ENCODE peak calls at places on chromosomes 2 and 18, in nine cellular contexts. K is heart left ventricle, O is PC-9, X is H7, Y is mammary epithelial cell, H is bronchial epithelial cell, I is upper lobe of left lung, M is cardiac muscle cell, Z is osteoblast. G is an unnamed sample.

GRCh38 chr2:227201806-227202205 is 37.4 kb downstream of the COL4A3 start:
- DNase-seq in M (no peak), O (no peak), Y (no peak), K (no peak), H (no peak), I (no peak), X (no peak), Z (no peak), G (no peak)

GRCh38 chr2:107412209-107412904 is 414.3 kb upstream of the RGPD4 start:
- DNase-seq in Y (no peak), I (no peak), Z (peak; percentile 73), M (peak; percentile 40), K (no peak), X (no peak), O (no peak), H (no peak), G (peak; percentile 61)

GRCh38 chr2:198322275-198322674 is 517.9 kb downstream of the PLCL1 start:
- DNase-seq in X (no peak), H (no peak), Y (no peak), I (no peak), Z (no peak), M (no peak), O (no peak), K (no peak), G (no peak)

GRCh38 chr18:48804856-48805610 is 145.7 kb downstream of the SMAD7 start:
- DNase-seq in K (no peak), M (no peak), Z (no peak), Y (no peak), H (no peak), O (no peak), X (no peak), I (peak; percentile 8), G (no peak)

GRCh38 chr2:44776924-44777480 is 164.5 kb upstream of the SIX3 start:
- DNase-seq in H (no peak), M (no peak), I (no peak), Z (no peak), Y (no peak), X (no peak), O (no peak), K (no peak), G (no peak)

GRCh38 chr2:179218848-179219594 is 45.6 kb downstream of the SESTD1 start:
- DNase-seq in K (peak; percentile 58), X (peak; percentile 16), Z (peak; percentile 69), O (peak; percentile 71), I (peak; percentile 81), H (peak; percentile 80), M (peak; percentile 93), Y (peak; percentile 65), G (peak; percentile 65)

GRCh38 chr2:83103602-83104001 is 1355.5 kb downstream of the SUCLG1 start:
- DNase-seq in I (no peak), M (peak; percentile 90), O (no peak), Z (no peak), X (no peak), Y (peak; percentile 48), K (no peak), H (peak; percentile 79), G (no peak)

GRCh38 chr2:10045561-10046355 is 2.4 kb downstream of the KLF11 start:
- DNase-seq in O (no peak), X (no peak), Z (peak; percentile 73), Y (no peak), I (no peak), K (peak; percentile 51), M (no peak), H (no peak), G (no peak)

GRCh38 chr2:224545884-224546644 is 39.1 kb downstream of the CUL3 start:
- DNase-seq in X (no peak), M (peak; percentile 32), O (no peak), H (no peak), I (no peak), Z (no peak), Y (no peak), K (no peak), G (no peak)

GRCh38 chr2:209619782-209620181 is 151.8 kb upstream of the UNC80 start:
- DNase-seq in I (no peak), X (no peak), O (no peak), M (no peak), K (no peak), Y (no peak), Z (no peak), H (peak; percentile 43), G (no peak)

GRCh38 chr18:79418236-79418635 is 22.5 kb downstream of the NFATC1 start:
- DNase-seq in I (no peak), Z (no peak), Y (no peak), O (no peak), K (peak; percentile 58), M (no peak), X (no peak), H (no peak), G (no peak)

GRCh38 chr2:216057688-216058193 is 23.9 kb downstream of the PECR start:
- DNase-seq in K (no peak), M (peak; percentile 10), H (peak; percentile 70), Y (peak; percentile 79), I (peak; percentile 73), X (no peak), Z (peak; percentile 75), O (peak; percentile 44), G (no peak)

GRCh38 chr2:37786854-37787253 is 115.4 kb upstream of the CDC42EP3 start:
- DNase-seq in K (no peak), M (no peak), Z (no peak), O (no peak), H (peak; percentile 99), Y (peak; percentile 95), I (no peak), X (no peak), G (no peak)

GRCh38 chr2:120779781-120780283 is 44.2 kb downstream of the GLI2 start:
- DNase-seq in O (peak; percentile 60), M (peak; percentile 67), H (peak; percentile 41), Y (peak; percentile 14), I (no peak), K (no peak), X (peak; percentile 70), Z (peak; percentile 96), G (peak; percentile 68)

GRCh38 chr18:57087985-57088384 is 58.9 kb upstream of the BOD1L2 start:
- DNase-seq in X (no peak), Y (peak; percentile 41), I (no peak), O (peak; percentile 46), K (no peak), Z (no peak), M (no peak), H (peak; percentile 18), G (no peak)

GRCh38 chr2:239072786-239073185 is 224.9 kb downstream of the TWIST2 start:
- DNase-seq in X (no peak), K (peak; percentile 39), I (no peak), O (no peak), Y (no peak), M (no peak), Z (no peak), H (no peak), G (no peak)

GRCh38 chr2:239070466-239070865 is 222.6 kb downstream of the TWIST2 start:
- DNase-seq in O (no peak), M (no peak), Z (no peak), I (no peak), K (peak; percentile 2), Y (no peak), X (no peak), H (no peak), G (no peak)

GRCh38 chr2:239075918-239076727 is 228.2 kb downstream of the TWIST2 start:
- DNase-seq in H (no peak), I (no peak), X (peak; percentile 65), Y (no peak), K (peak; percentile 60), O (no peak), Z (peak; percentile 89), M (no peak), G (no peak)

GRCh38 chr2:239073745-239074530 is 226.1 kb downstream of the TWIST2 start:
- DNase-seq in Z (no peak), M (no peak), I (no peak), Y (no peak), O (no peak), H (no peak), X (no peak), K (peak; percentile 16), G (no peak)

GRCh38 chr2:239073270-239073669 is 225.4 kb downstream of the TWIST2 start:
- DNase-seq in M (no peak), O (no peak), H (no peak), Y (no peak), K (no peak), Z (no peak), I (no peak), X (no peak), G (no peak)
- H3K36me3 ChIP-seq in M (peaks cover 3% of the 10 kb centered on the region), O (no peaks in the 10 kb centered on the region), H (no peaks in the 10 kb centered on the region), Y (no peaks in the 10 kb centered on the region), K (no peaks in the 10 kb centered on the region), Z (no peaks in the 10 kb centered on the region), I (peaks cover 69% of the 10 kb centered on the region), X (peaks cover 1% of the 10 kb centered on the region), G (no peaks in the 10 kb centered on the region)

GRCh38 chr2:96324716-96325037 is 440 bp upstream of the ITPRIPL1 start:
- DNase-seq in M (no peak), O (no peak), I (no peak), H (no peak), Z (peak; percentile 73), X (no peak), Y (no peak), K (no peak), G (no peak)

GRCh38 chr2:96323849-96324248 is 1.3 kb upstream of the ITPRIPL1 start:
- DNase-seq in K (no peak), I (no peak), O (no peak), H (no peak), M (no peak), Y (no peak), Z (no peak), X (no peak), G (no peak)

GRCh38 chr2:96325884-96326255 is 753 bp downstream of the ITPRIPL1 start:
- DNase-seq in H (no peak), M (no peak), X (no peak), Z (peak; percentile 59), I (peak; percentile 25), K (no peak), Y (no peak), O (no peak), G (no peak)

GRCh38 chr2:96326564-96326963 is 1.4 kb downstream of the ITPRIPL1 start:
- DNase-seq in I (no peak), K (no peak), Z (peak; percentile 6), O (no peak), H (no peak), M (no peak), X (no peak), Y (no peak), G (no peak)

GRCh38 chr2:96325038-96325883 is at the start of gene ITPRIPL1:
- DNase-seq in O (no peak), M (no peak), Z (peak; percentile 88), X (peak; percentile 88), K (no peak), Y (no peak), I (no peak), H (no peak), G (peak; percentile 39)
- H3K27me3 ChIP-seq in O (peaks cover 15% of the 10 kb centered on the region), M (peaks cover 61% of the 10 kb centered on the region), Z (peaks cover 37% of the 10 kb centered on the region), X (peaks cover 44% of the 10 kb centered on the region), K (no peaks in the 10 kb centered on the region), Y (peaks cover 10% of the 10 kb centered on the region), I (peaks cover 6% of the 10 kb centered on the region), H (peaks cover 7% of the 10 kb centered on the region), G (peaks cover 5% of the 10 kb centered on the region)

GRCh38 chr2:162175720-162176119 is 23.7 kb upstream of the GCG start:
- DNase-seq in I (no peak), Y (no peak), M (no peak), Z (no peak), H (no peak), O (no peak), X (no peak), K (no peak), G (no peak)
- H3K36me3 ChIP-seq in I (no peaks in the 10 kb centered on the region), Y (peaks cover 32% of the 10 kb centered on the region), M (no peaks in the 10 kb centered on the region), Z (peaks cover 83% of the 10 kb centered on the region), H (no peaks in the 10 kb centered on the region), O (no peaks in the 10 kb centered on the region), X (no peaks in the 10 kb centered on the region), K (no peaks in the 10 kb centered on the region), G (no peaks in the 10 kb centered on the region)

GRCh38 chr18:37274988-37275590 is 290.5 kb downstream of the CELF4 start:
- DNase-seq in O (no peak), M (no peak), X (peak; percentile 95), H (no peak), Z (peak; percentile 62), Y (no peak), I (no peak), K (no peak), G (no peak)
- H3K27me3 ChIP-seq in O (peaks cover 8% of the 10 kb centered on the region), M (peaks cover 3% of the 10 kb centered on the region), X (peaks cover 8% of the 10 kb centered on the region), H (peaks cover 20% of the 10 kb centered on the region), Z (peaks cover 29% of the 10 kb centered on the region), Y (peaks cover 11% of the 10 kb centered on the region), I (peaks cover 9% of the 10 kb centered on the region), K (peaks cover 21% of the 10 kb centered on the region), G (no peaks in the 10 kb centered on the region)